ENCODE peak calls at places on chromosome 11, in six cellular contexts. H, D, Y, M, K and N are unnamed samples.

GRCh38 chr11:74123008-74123448 is 47.8 kb downstream of the C2CD3 start:
- DNase-seq in Y (no peak), K (no peak), M (no peak), D (no peak), H (no peak), N (no peak)

GRCh38 chr11:112238041-112238440 is 11.8 kb downstream of the PTS start:
- DNase-seq in D (no peak), H (no peak), Y (no peak), M (no peak), K (no peak), N (no peak)

GRCh38 chr11:123736769-123737168 is 4.7 kb downstream of the ZNF202 start:
- DNase-seq in M (no peak), K (no peak), D (no peak), H (no peak), Y (no peak), N (no peak)

GRCh38 chr11:2084721-2085120 is 54.5 kb downstream of the IGF2 start:
- DNase-seq in M (no peak), D (peak), K (no peak), H (no peak), Y (no peak), N (no peak)

GRCh38 chr11:91585035-91585801 is 639.4 kb upstream of the FAT3 start:
- DNase-seq in D (no peak), M (no peak), H (no peak), Y (no peak), K (no peak), N (no peak)

GRCh38 chr11:20088368-20089260 is 71.7 kb downstream of the DBX1 start:
- DNase-seq in K (no peak), H (no peak), D (no peak), M (no peak), Y (no peak), N (no peak)

GRCh38 chr11:5476184-5476819 is 12.2 kb upstream of the OR52D1 start:
- DNase-seq in K (peak), D (no peak), Y (no peak), H (peak), M (peak), N (peak)

GRCh38 chr11:44904261-44905080 is 46.2 kb downstream of the TP53I11 start:
- DNase-seq in Y (no peak), M (no peak), K (no peak), H (no peak), D (no peak), N (no peak)

GRCh38 chr11:58963551-58964075 is 24.3 kb downstream of the GLYATL1 start:
- DNase-seq in Y (no peak), D (peak), M (peak), K (no peak), H (no peak), N (peak)

GRCh38 chr11:19394525-19395016 is 153.8 kb upstream of the E2F8 start:
- DNase-seq in K (no peak), H (no peak), Y (no peak), M (no peak), D (no peak), N (no peak)

GRCh38 chr11:83724704-83725114 is 438.5 kb upstream of the CCDC90B start:
- DNase-seq in M (no peak), D (peak), Y (peak), K (no peak), H (no peak), N (no peak)

GRCh38 chr11:109425554-109425953 is 3.6 kb downstream of the C11orf87 start:
- DNase-seq in H (no peak), K (no peak), Y (no peak), D (no peak), M (no peak), N (no peak)

GRCh38 chr11:128726464-128727139 is 32.7 kb downstream of the FLI1 start:
- DNase-seq in Y (peak), K (peak), M (no peak), H (no peak), D (no peak), N (no peak)

GRCh38 chr11:64854534-64855502 is 10.4 kb upstream of the CDC42BPG start:
- DNase-seq in H (peak), Y (peak), M (peak), K (peak), D (no peak), N (peak)

GRCh38 chr11:123413636-123414035 is 16.4 kb upstream of the GRAMD1B start:
- DNase-seq in M (no peak), K (peak), Y (no peak), D (no peak), H (no peak), N (no peak)

GRCh38 chr11:36945384-36945783 is 347.3 kb upstream of the RAG2 start:
- DNase-seq in M (no peak), H (no peak), D (no peak), K (no peak), Y (no peak), N (no peak)

GRCh38 chr11:72002841-72003775 is 4.4 kb downstream of the IL18BP start:
- DNase-seq in K (no peak), D (no peak), H (no peak), Y (no peak), M (no peak), N (no peak)

GRCh38 chr11:45163956-45164575 is 17.6 kb downstream of the PRDM11 start:
- DNase-seq in H (peak), K (no peak), M (no peak), Y (no peak), D (no peak), N (no peak)

GRCh38 chr11:119742263-119742861 is 13.4 kb upstream of the NECTIN1 start:
- DNase-seq in D (no peak), M (no peak), H (no peak), K (no peak), Y (no peak), N (no peak)

GRCh38 chr11:128772814-128773213 is 78.9 kb downstream of the FLI1 start:
- DNase-seq in M (no peak), D (peak), Y (peak), K (peak), H (peak), N (no peak)

GRCh38 chr11:46133119-46133518 is 11.9 kb upstream of the PHF21A start:
- DNase-seq in D (no peak), M (no peak), Y (no peak), K (no peak), H (no peak), N (no peak)

GRCh38 chr11:70312401-70313357 is 42.2 kb downstream of the PPFIA1 start:
- DNase-seq in Y (no peak), M (no peak), K (no peak), H (no peak), D (no peak), N (no peak)

GRCh38 chr11:121032546-121032945 is 8.6 kb downstream of the TBCEL start:
- DNase-seq in H (no peak), K (no peak), M (no peak), Y (no peak), D (no peak), N (no peak)

GRCh38 chr11:44633641-44634040 is 68.2 kb downstream of the CD82 start:
- DNase-seq in K (no peak), H (no peak), D (no peak), Y (no peak), M (no peak), N (no peak)

GRCh38 chr11:100640071-100640470 is 47.0 kb upstream of the ARHGAP42 start:
- DNase-seq in D (no peak), M (no peak), H (no peak), Y (no peak), K (no peak), N (no peak)

GRCh38 chr11:97398246-97398645 is 1008.4 kb downstream of the JRKL start:
- DNase-seq in D (no peak), K (no peak), M (no peak), H (no peak), Y (no peak), N (no peak)

GRCh38 chr11:452916-453527 is 2.9 kb downstream of the PTDSS2 start:
- DNase-seq in M (no peak), Y (no peak), D (no peak), K (no peak), H (no peak), N (no peak)

GRCh38 chr11:449889-450808 is at the start of gene PTDSS2:
- DNase-seq in M (peak), H (peak), Y (peak), K (peak), D (peak), N (peak)

GRCh38 chr11:452203-452744 is 2.2 kb downstream of the PTDSS2 start:
- DNase-seq in M (no peak), H (no peak), D (no peak), Y (no peak), K (no peak), N (no peak)

GRCh38 chr11:451738-452137 is 1.7 kb downstream of the PTDSS2 start:
- DNase-seq in M (no peak), D (no peak), K (no peak), H (no peak), Y (no peak), N (no peak)

GRCh38 chr11:450809-451451 is 851 bp downstream of the PTDSS2 start:
- DNase-seq in H (peak), D (peak), Y (peak), K (peak), M (no peak), N (peak)
- TF ChIP-seq CTCF in H (peak), D (peak), Y (no peak), K (peak), M (peak), N (peak)

DNA sequence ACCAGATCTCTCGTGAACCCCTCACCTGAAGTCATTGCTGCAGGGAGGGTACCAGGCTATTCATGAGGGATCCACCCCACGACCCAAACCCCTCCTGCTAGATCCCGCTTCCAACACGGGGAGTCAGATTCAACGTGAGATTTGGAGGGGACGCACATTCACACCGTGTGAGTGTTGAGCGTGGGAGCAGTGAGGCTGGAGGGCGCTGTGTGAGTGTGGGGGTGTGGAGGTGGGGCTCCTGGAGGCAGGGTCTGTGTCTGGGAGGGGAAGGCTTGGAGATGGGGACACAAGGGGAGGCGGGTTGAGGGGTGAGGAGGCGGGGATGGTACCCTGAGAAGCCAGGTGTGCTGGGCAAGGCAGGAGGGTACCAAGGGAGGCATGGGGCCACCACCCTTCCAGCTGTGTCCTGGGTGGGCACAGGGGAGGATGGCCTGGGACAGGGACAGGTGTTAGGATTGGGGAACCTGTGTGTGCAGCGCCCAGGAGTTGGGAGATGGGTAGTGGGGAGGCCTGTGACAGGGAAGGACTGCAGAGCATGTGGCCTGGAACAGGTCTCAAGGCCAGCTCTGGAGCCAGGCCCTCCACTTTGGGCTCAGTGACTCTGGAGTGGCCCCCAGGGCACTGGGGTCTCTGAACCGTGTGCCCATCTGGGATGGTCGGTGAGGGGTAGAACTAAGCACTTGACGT is 13.6 kb downstream of the TPCN2 start:
- DNase-seq in H (no peak), D (no peak), K (no peak), M (no peak), Y (no peak), N (no peak)
- H3K27ac ChIP-seq in H (no peak), D (no peak), K (no peak), M (no peak), Y (no peak), N (no peak)

GRCh38 chr11:93209476-93209875 is 11.7 kb upstream of the SLC36A4 start:
- DNase-seq in K (no peak), H (no peak), M (no peak), Y (no peak), D (no peak), N (no peak)
- TF ChIP-seq CTCF in K (no peak), H (no peak), M (no peak), Y (no peak), D (no peak), N (no peak)

GRCh38 chr11:11731311-11732083 is 109.7 kb upstream of the GALNT18 start:
- DNase-seq in D (no peak), K (no peak), Y (no peak), M (peak), H (no peak), N (peak)
- H3K27ac ChIP-seq in D (no peak), K (no peak), Y (no peak), M (no peak), H (no peak), N (no peak)

GRCh38 chr11:102807921-102808320 is 10.0 kb upstream of the MMP1 start:
- DNase-seq in M (no peak), Y (no peak), H (peak), D (no peak), K (peak), N (peak)

GRCh38 chr11:102813484-102813883 is 15.5 kb upstream of the MMP1 start:
- DNase-seq in M (no peak), H (no peak), D (no peak), Y (no peak), K (no peak), N (no peak)

GRCh38 chr11:102812188-102812587 is 14.2 kb upstream of the MMP1 start:
- DNase-seq in H (no peak), D (no peak), K (no peak), M (no peak), Y (no peak), N (no peak)

GRCh38 chr11:102806296-102806695 is 8.3 kb upstream of the MMP1 start:
- DNase-seq in K (no peak), D (no peak), M (peak), H (no peak), Y (no peak), N (peak)

DNA sequence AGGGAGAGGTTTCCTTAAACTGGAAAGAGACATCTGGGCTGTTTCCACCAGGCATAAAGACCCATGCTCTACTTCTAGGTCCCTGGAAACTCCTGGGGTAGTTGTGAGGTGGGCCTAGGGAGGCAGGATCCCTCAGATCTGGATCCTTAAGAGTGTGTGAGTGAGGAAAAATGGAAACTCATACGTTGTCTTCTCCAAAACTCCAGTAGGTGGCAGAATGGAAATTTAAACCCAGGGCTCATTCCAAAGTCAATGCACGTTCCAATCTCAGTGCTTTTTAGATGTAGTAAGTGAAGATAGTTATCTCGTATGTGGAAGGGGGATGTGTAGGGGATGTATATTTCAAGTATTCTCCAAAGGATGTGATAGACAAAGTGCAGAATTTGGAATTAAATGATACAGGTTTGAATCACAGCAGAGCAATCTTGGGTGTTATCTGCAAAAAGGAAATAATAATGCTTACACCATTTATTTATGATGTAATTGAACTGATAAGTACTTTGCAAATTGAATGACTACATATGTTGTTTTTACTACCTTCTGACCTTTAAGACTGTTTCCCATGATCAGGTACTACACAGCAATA is 13.1 kb upstream of the MMP1 start:
- DNase-seq in K (no peak), D (no peak), H (peak), M (no peak), Y (no peak), N (peak)
- TF ChIP-seq CTCF in K (peak), D (peak), H (peak), M (peak), Y (peak), N (peak)

GRCh38 chr11:35040221-35040942 is 98.6 kb upstream of the CD44 start:
- DNase-seq in M (no peak), H (no peak), Y (no peak), D (no peak), K (peak), N (peak)

GRCh38 chr11:35039076-35039475 is 99.9 kb upstream of the CD44 start:
- DNase-seq in D (no peak), K (no peak), M (no peak), H (no peak), Y (no peak), N (no peak)

GRCh38 chr11:35042906-35043305 is 96.1 kb upstream of the CD44 start:
- DNase-seq in D (no peak), M (no peak), K (no peak), H (no peak), Y (no peak), N (no peak)

GRCh38 chr11:35042265-35042664 is 96.7 kb upstream of the CD44 start:
- DNase-seq in H (no peak), D (no peak), K (no peak), Y (no peak), M (no peak), N (no peak)

DNA sequence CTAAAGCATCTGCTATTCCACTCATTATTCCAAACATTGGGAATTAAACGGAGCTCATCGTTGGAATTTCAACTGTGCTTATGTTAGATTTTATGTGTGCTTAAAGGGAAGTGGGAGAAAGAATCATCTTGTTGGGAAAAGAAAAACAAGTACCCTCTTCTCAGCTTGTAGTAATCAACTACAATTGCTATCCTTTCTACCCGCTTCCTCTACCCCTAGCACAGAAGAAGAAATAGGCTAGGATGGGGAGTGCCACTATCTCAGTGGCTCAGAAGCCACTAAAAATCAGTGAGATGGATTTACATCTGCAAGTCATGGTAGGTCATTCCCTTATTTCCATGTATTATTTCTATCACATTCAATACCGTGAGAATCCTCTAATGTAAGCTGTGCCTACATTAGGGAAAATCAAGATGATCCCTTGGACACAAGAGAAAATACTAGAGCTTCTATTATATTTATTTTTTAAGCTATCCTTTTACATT is 97.9 kb upstream of the CD44 start:
- DNase-seq in H (no peak), D (no peak), M (no peak), Y (no peak), K (no peak), N (no peak)
- H3K27ac ChIP-seq in H (no peak), D (no peak), M (no peak), Y (no peak), K (peak), N (no peak)